ENCODE peak calls at places on chromosomes 4 and X, in six cellular contexts. P is T-cell; V is stimulated activated CD4-positive, alpha-beta T cell treated with anti-CD3 and anti-CD28 coated beads, Interleukin-1b, Interleukin-23, amount 100 ng/mL, for 24 hours; F is left lung; Z is nucleus accumbens; E is NCI-H1105. T is an unnamed sample.

GRCh38 chrX:150203249-150203647 is 159.9 kb upstream of the MAMLD1 start:
- DNase-seq in P (no peak), E (no peak), F (no peak), Z (no peak), V (no peak), T (no peak)

GRCh38 chr4:1294424-1294823 is 4.7 kb downstream of the MAEA start:
- DNase-seq in Z (no peak), V (no peak), P (no peak), E (no peak), F (no peak), T (no peak)

GRCh38 chrX:1860936-1861670 is 246.2 kb downstream of the ASMT start:
- DNase-seq in F (no peak), E (no peak), V (no peak), Z (no peak), P (no peak), T (peak)

GRCh38 chr4:123651536-123652175 is 255.1 kb downstream of the SPRY1 start:
- DNase-seq in Z (no peak), F (no peak), V (no peak), P (no peak), E (no peak), T (no peak)

GRCh38 chrX:28610746-28611145 is 23.5 kb downstream of the IL1RAPL1 start:
- DNase-seq in V (no peak), E (no peak), Z (no peak), P (no peak), F (no peak), T (no peak)

GRCh38 chrX:48064261-48064660 is 7.2 kb downstream of the ZNF630 start:
- DNase-seq in P (no peak), Z (no peak), F (no peak), V (no peak), E (no peak), T (no peak)

GRCh38 chr4:181949704-181950312 is 293.4 kb upstream of the TENM3 start:
- DNase-seq in V (no peak), F (no peak), Z (no peak), E (no peak), P (no peak), T (no peak)

GRCh38 chr4:81404294-81404693 is 67.4 kb downstream of the RASGEF1B start:
- DNase-seq in F (no peak), V (no peak), Z (no peak), P (no peak), E (no peak), T (no peak)

GRCh38 chrX:132435222-132435621 is 53.6 kb downstream of the MBNL3 start:
- DNase-seq in E (no peak), Z (no peak), V (no peak), P (no peak), F (no peak), T (no peak)

GRCh38 chr4:127015616-127016015 is 617.1 kb upstream of the INTU start:
- DNase-seq in Z (no peak), P (no peak), F (no peak), V (no peak), E (peak), T (no peak)

GRCh38 chrX:443676-444210 is 57.0 kb upstream of the PPP2R3B start:
- DNase-seq in P (no peak), V (no peak), Z (no peak), E (no peak), F (no peak), T (no peak)

GRCh38 chrX:54178100-54178940 is 4.7 kb downstream of the FAM120C start:
- DNase-seq in E (no peak), F (no peak), V (no peak), P (no peak), Z (no peak), T (no peak)

GRCh38 chr4:165905405-165906027 is 32.5 kb downstream of the TLL1 start:
- DNase-seq in P (no peak), E (no peak), F (no peak), Z (no peak), V (no peak), T (no peak)

GRCh38 chr4:143336828-143337599 is at the start of gene GAB1:
- DNase-seq in E (peak), P (no peak), V (peak), Z (peak), F (peak), T (no peak)

GRCh38 chr4:46933686-46934085 is 24.6 kb upstream of the COX7B2 start:
- DNase-seq in P (no peak), E (no peak), F (no peak), V (no peak), Z (no peak), T (no peak)